ENCODE peak calls at places on chromosomes 1 and 21, in six cellular contexts. F is midbrain; C is CD4-positive, alpha-beta T cell; H is NCI-H446 treated with DMSO at 0.1 percent for 48 hours; N is NCI-H2081; M is heart right ventricle. G is an unnamed sample.

GRCh38 chr1:119732465-119733168 is 20.9 kb downstream of the PHGDH start:
- DNase-seq in M (no peak), C (no peak), N (no peak), H (no peak), F (peak; percentile 77), G (no peak)

GRCh38 chr1:77975386-77975785 is 3.5 kb downstream of the FUBP1 start:
- DNase-seq in M (no peak), C (no peak), F (no peak), N (no peak), H (no peak), G (no peak)

GRCh38 chr1:224867715-224868114 is 61.8 kb upstream of the DNAH14 start:
- DNase-seq in H (no peak), M (no peak), C (no peak), N (no peak), F (no peak), G (no peak)

GRCh38 chr21:38250991-38251418 is 5.8 kb upstream of the KCNJ15 start:
- DNase-seq in H (no peak), C (no peak), F (no peak), N (no peak), M (no peak), G (no peak)

GRCh38 chr1:50901872-50902271 is 58.2 kb downstream of the FAF1 start:
- DNase-seq in C (no peak), N (no peak), M (no peak), H (no peak), F (no peak), G (no peak)

GRCh38 chr1:18927654-18928272 is 25.4 kb upstream of the ALDH4A1 start:
- DNase-seq in N (no peak), F (no peak), H (no peak), C (peak; percentile 43), M (no peak), G (no peak)

GRCh38 chr1:171641076-171641864 is 11.2 kb downstream of the MYOC start:
- DNase-seq in H (no peak), F (no peak), M (no peak), N (no peak), C (no peak), G (no peak)

GRCh38 chr1:219317762-219318353 is 144.2 kb downstream of the LYPLAL1 start:
- DNase-seq in C (no peak), N (no peak), H (no peak), F (no peak), M (no peak), G (no peak)

GRCh38 chr1:227913969-227914791 is 33.6 kb downstream of the WNT9A start:
- DNase-seq in C (no peak), N (peak; percentile 81), H (no peak), M (no peak), F (no peak), G (no peak)

GRCh38 chr1:155205969-155206593 is 1.6 kb downstream of the THBS3 start:
- DNase-seq in F (no peak), H (no peak), N (no peak), M (no peak), C (no peak), G (no peak)

GRCh38 chr1:155504207-155504606 is 58.4 kb downstream of the ASH1L start:
- DNase-seq in N (no peak), F (peak; percentile 59), M (no peak), H (peak; percentile 22), C (no peak), G (no peak)

GRCh38 chr1:228308628-228309547 is 97.7 kb downstream of the TRIM11 start:
- DNase-seq in F (no peak), N (no peak), M (no peak), C (peak; percentile 28), H (no peak), G (peak; percentile 7)

GRCh38 chr1:160864173-160864572 is 1.5 kb upstream of the CD244 start:
- DNase-seq in F (no peak), H (no peak), N (no peak), C (no peak), M (no peak), G (no peak)

GRCh38 chr1:182995894-182996293 is 27.3 kb upstream of the LAMC1 start:
- DNase-seq in N (no peak), F (no peak), M (no peak), H (no peak), C (no peak), G (no peak)

GRCh38 chr1:93907718-93908117 is 1.5 kb downstream of the GCLM start:
- DNase-seq in F (peak; percentile 2), C (no peak), H (peak; percentile 23), M (peak; percentile 21), N (no peak), G (no peak)

GRCh38 chr21:16424331-16424749 is 694.6 kb downstream of the USP25 start:
- DNase-seq in M (no peak), N (no peak), H (peak; percentile 30), F (no peak), C (no peak), G (no peak)

GRCh38 chr21:32705139-32705538 is 22.7 kb downstream of the SYNJ1 start:
- DNase-seq in C (no peak), H (no peak), N (no peak), M (no peak), F (no peak), G (no peak)

GRCh38 chr1:118186026-118186425 is 998 bp upstream of the SPAG17 start:
- DNase-seq in N (no peak), C (no peak), F (no peak), H (no peak), M (no peak), G (no peak)

GRCh38 chr1:204896787-204897469 is 26.3 kb downstream of the NFASC start:
- DNase-seq in M (no peak), H (no peak), N (no peak), C (no peak), F (no peak), G (no peak)

GRCh38 chr1:4310396-4310923 is 343.9 kb upstream of the AJAP1 start:
- DNase-seq in N (no peak), F (no peak), C (no peak), M (no peak), H (no peak), G (no peak)

G was measured in activated B cell treated with CpG ODN at 0.5 μM for 24 hours.